ENCODE peak calls at places on chromosomes 13 and 19, in nine cellular contexts. Q is ovary; F is pancreas; G is NCI-H2081; W is activated CD4-positive, alpha-beta T cell treated with anti-CD3 and anti-CD28 coated beads, Interleukin-2, amount 50 U/mL, for 24 hours; H is WTC11; P is thoracic aorta; J is HS-5; O is keratinocyte. K is an unnamed sample.

GRCh38 chr13:32538234-32538620 is 368 bp downstream of the N4BP2L2 start:
- DNase-seq in Q (no peak), F (peak), G (no peak), W (peak), H (peak), P (no peak), J (peak), O (no peak), K (peak)

GRCh38 chr13:22825186-22825585 is 355.6 kb upstream of the SGCG start:
- DNase-seq in Q (no peak), F (no peak), G (no peak), W (no peak), H (no peak), P (no peak), J (no peak), O (no peak), K (no peak)

GRCh38 chr19:8251025-8251472 is 41.9 kb downstream of the CERS4 start:
- DNase-seq in Q (peak), F (peak), G (no peak), W (no peak), H (no peak), P (peak), J (no peak), O (no peak), K (no peak)

GRCh38 chr13:45205124-45205523 is 4.3 kb upstream of the KCTD4 start:
- DNase-seq in Q (no peak), F (no peak), G (no peak), W (no peak), H (no peak), P (no peak), J (no peak), O (no peak), K (no peak)

GRCh38 chr13:75357576-75358295 is 124.2 kb downstream of the TBC1D4 start:
- DNase-seq in Q (no peak), F (no peak), G (peak), W (peak), H (peak), P (no peak), J (no peak), O (no peak), K (no peak)

GRCh38 chr19:536881-537404 is 5.4 kb downstream of the CDC34 start:
- DNase-seq in Q (no peak), F (peak), G (no peak), W (no peak), H (no peak), P (no peak), J (no peak), O (no peak), K (no peak)

GRCh38 chr19:22882797-22883196 is 50.7 kb downstream of the ZNF723 start:
- DNase-seq in Q (no peak), F (no peak), G (peak), W (no peak), H (no peak), P (no peak), J (no peak), O (no peak), K (peak)

GRCh38 chr13:26784704-26785639 is 24.4 kb upstream of the GPR12 start:
- DNase-seq in Q (no peak), F (no peak), G (no peak), W (no peak), H (peak), P (no peak), J (no peak), O (no peak), K (no peak)

GRCh38 chr13:113597386-113598080 is 13.0 kb downstream of the TFDP1 start:
- DNase-seq in Q (no peak), F (no peak), G (no peak), W (no peak), H (peak), P (no peak), J (no peak), O (no peak), K (no peak)

GRCh38 chr13:47480941-47481340 is 520.1 kb downstream of the SUCLA2 start:
- DNase-seq in Q (no peak), F (no peak), G (no peak), W (no peak), H (no peak), P (no peak), J (no peak), O (no peak), K (no peak)

GRCh38 chr13:107216046-107216715 is 648.2 kb upstream of the ARGLU1 start:
- DNase-seq in Q (no peak), F (no peak), G (peak), W (no peak), H (no peak), P (no peak), J (no peak), O (no peak), K (no peak)

GRCh38 chr19:33621811-33622504 is at the start of gene CHST8:
- DNase-seq in Q (no peak), F (peak), G (no peak), W (no peak), H (peak), P (no peak), J (no peak), O (no peak), K (no peak)

GRCh38 chr19:34187011-34187410 is 14.7 kb downstream of the LSM14A start:
- DNase-seq in Q (no peak), F (no peak), G (no peak), W (no peak), H (no peak), P (no peak), J (no peak), O (no peak), K (no peak)

GRCh38 chr13:50081106-50081898 is 66.1 kb downstream of the KCNRG start:
- DNase-seq in Q (peak), F (peak), G (peak), W (peak), H (peak), P (no peak), J (no peak), O (no peak), K (no peak)

GRCh38 chr13:99022953-99023352 is 45.1 kb upstream of the DOCK9 start:
- DNase-seq in Q (no peak), F (no peak), G (no peak), W (no peak), H (no peak), P (no peak), J (no peak), O (no peak), K (no peak)

GRCh38 chr13:110711778-110712070 is 1.8 kb upstream of the ING1 start:
- DNase-seq in Q (no peak), F (no peak), G (no peak), W (no peak), H (no peak), P (no peak), J (no peak), O (no peak), K (no peak)

GRCh38 chr13:99908129-99908805 is 63.3 kb downstream of the ZIC5 start:
- DNase-seq in Q (no peak), F (peak), G (peak), W (no peak), H (no peak), P (no peak), J (no peak), O (no peak), K (no peak)

GRCh38 chr13:114106526-114106925 is 25.9 kb downstream of the RASA3 start:
- DNase-seq in Q (no peak), F (no peak), G (no peak), W (no peak), H (no peak), P (no peak), J (no peak), O (no peak), K (no peak)

GRCh38 chr19:31351212-31352193 is 2.3 kb upstream of the TSHZ3 start:
- DNase-seq in Q (peak), F (peak), G (no peak), W (no peak), H (no peak), P (no peak), J (no peak), O (no peak), K (peak)

GRCh38 chr19:57803594-57804325 is 11.0 kb downstream of the ZNF552 start:
- DNase-seq in Q (no peak), F (no peak), G (no peak), W (no peak), H (peak), P (no peak), J (peak), O (no peak), K (peak)

GRCh38 chr19:43997631-43998290 is 5.0 kb upstream of the ZNF230 start:
- DNase-seq in Q (no peak), F (no peak), G (no peak), W (no peak), H (no peak), P (no peak), J (no peak), O (peak), K (no peak)

GRCh38 chr13:98965325-98965724 is 12.5 kb downstream of the DOCK9 start:
- DNase-seq in Q (no peak), F (no peak), G (peak), W (no peak), H (no peak), P (no peak), J (no peak), O (no peak), K (no peak)

GRCh38 chr19:54271106-54271505 is 9.8 kb downstream of the LILRB2 start:
- DNase-seq in Q (no peak), F (no peak), G (no peak), W (no peak), H (no peak), P (no peak), J (no peak), O (no peak), K (no peak)

GRCh38 chr13:19860884-19861655 is 2.4 kb downstream of the ZMYM5 start:
- DNase-seq in Q (no peak), F (no peak), G (no peak), W (no peak), H (no peak), P (no peak), J (no peak), O (no peak), K (no peak)

GRCh38 chr13:110524484-110525254 is 36.9 kb downstream of the RAB20 start:
- DNase-seq in Q (no peak), F (peak), G (peak), W (no peak), H (no peak), P (no peak), J (no peak), O (no peak), K (no peak)

GRCh38 chr19:15173746-15174404 is 26.9 kb downstream of the NOTCH3 start:
- DNase-seq in Q (no peak), F (no peak), G (no peak), W (no peak), H (no peak), P (no peak), J (no peak), O (no peak), K (no peak)

GRCh38 chr19:3366761-3367571 is 583 bp downstream of the NFIC start:
- DNase-seq in Q (peak), F (peak), G (peak), W (no peak), H (no peak), P (no peak), J (no peak), O (no peak), K (no peak)

GRCh38 chr19:4742717-4743646 is 19.3 kb upstream of the DPP9 start:
- DNase-seq in Q (no peak), F (no peak), G (peak), W (no peak), H (peak), P (no peak), J (no peak), O (no peak), K (no peak)

GRCh38 chr13:114019367-114019766 is 45.5 kb upstream of the C13orf46 start:
- DNase-seq in Q (no peak), F (no peak), G (no peak), W (peak), H (peak), P (no peak), J (no peak), O (no peak), K (no peak)

GRCh38 chr19:47309608-47310007 is at the start of gene C5AR1:
- DNase-seq in Q (no peak), F (no peak), G (no peak), W (no peak), H (no peak), P (no peak), J (no peak), O (no peak), K (no peak)

GRCh38 chr19:33649919-33650305 is 28.2 kb downstream of the CHST8 start:
- DNase-seq in Q (no peak), F (no peak), G (no peak), W (no peak), H (no peak), P (no peak), J (no peak), O (no peak), K (no peak)

GRCh38 chr19:12794196-12794921 is 3.1 kb downstream of the JUNB start:
- DNase-seq in Q (peak), F (no peak), G (no peak), W (no peak), H (no peak), P (no peak), J (no peak), O (no peak), K (no peak)

GRCh38 chr19:46887240-46887782 is 26.5 kb downstream of the ARHGAP35 start:
- DNase-seq in Q (no peak), F (no peak), G (no peak), W (no peak), H (no peak), P (no peak), J (no peak), O (no peak), K (no peak)

GRCh38 chr13:21549633-21550032 is 54.3 kb downstream of the MICU2 start:
- DNase-seq in Q (no peak), F (no peak), G (no peak), W (no peak), H (no peak), P (no peak), J (no peak), O (no peak), K (no peak)

GRCh38 chr19:48614436-48615144 is at the start of gene FAM83E:
- DNase-seq in Q (no peak), F (peak), G (peak), W (no peak), H (peak), P (no peak), J (no peak), O (no peak), K (no peak)

GRCh38 chr19:48271531-48272151 is 1.8 kb downstream of the ZNF114 start:
- DNase-seq in Q (no peak), F (no peak), G (peak), W (no peak), H (peak), P (no peak), J (no peak), O (no peak), K (no peak)

GRCh38 chr19:49676136-49676689 is 858 bp upstream of the PRMT1 start:
- DNase-seq in Q (peak), F (peak), G (peak), W (peak), H (peak), P (no peak), J (no peak), O (peak), K (no peak)

K was measured in HS-27A.